ENCODE peak calls at places on chromosomes 5 and 9, in five cellular contexts. Y is GM06990, E is BE2C, J is osteocyte, S is right atrium auricular region. X is an unnamed sample.
A peak's percentile ranks its signal among the peaks of the same experiment; 100 is the strongest.

GRCh38 chr9:22722492-22722891 is 275.9 kb downstream of the DMRTA1 start:
- DNase-seq in Y (no peak), E (no peak), J (no peak), S (no peak), X (no peak)

GRCh38 chr9:130897105-130897751 is 616 bp upstream of the QRFP start:
- DNase-seq in Y (no peak), E (peak; percentile 9), J (no peak), S (no peak), X (no peak)

GRCh38 chr5:106522296-106522695 is 1148.4 kb downstream of the EFNA5 start:
- DNase-seq in Y (no peak), E (no peak), J (no peak), S (no peak), X (no peak)

GRCh38 chr9:3205421-3206095 is 320.2 kb downstream of the RFX3 start:
- DNase-seq in Y (no peak), E (no peak), J (no peak), S (no peak), X (peak; percentile 2)

GRCh38 chr9:3756071-3756470 is 230.3 kb upstream of the RFX3 start:
- DNase-seq in Y (no peak), E (no peak), J (no peak), S (no peak), X (no peak)

GRCh38 chr9:133104718-133105460 is 16.2 kb downstream of the RALGDS start:
- DNase-seq in Y (no peak), E (no peak), J (no peak), S (no peak), X (no peak)

GRCh38 chr9:437066-438015 is 222.7 kb downstream of the DOCK8 start:
- DNase-seq in Y (no peak), E (no peak), J (no peak), S (no peak), X (peak; percentile 83)

GRCh38 chr9:93965830-93966577 is 10.8 kb upstream of the BARX1 start:
- DNase-seq in Y (no peak), E (no peak), J (no peak), S (no peak), X (no peak)

GRCh38 chr9:74444389-74444788 is 52.7 kb upstream of the RORB start:
- DNase-seq in Y (no peak), E (no peak), J (no peak), S (no peak), X (peak; percentile 19)

GRCh38 chr5:176474476-176474875 is 26.3 kb downstream of the FAF2 start:
- DNase-seq in Y (no peak), E (no peak), J (no peak), S (no peak), X (peak; percentile 70)

GRCh38 chr9:133582501-133583045 is 26.6 kb downstream of the FAM163B start:
- DNase-seq in Y (no peak), E (no peak), J (no peak), S (no peak), X (no peak)

GRCh38 chr5:53008751-53009150 is 19.6 kb downstream of the ITGA2 start:
- DNase-seq in Y (peak; percentile 40), E (no peak), J (no peak), S (no peak), X (peak; percentile 46)

GRCh38 chr5:170389250-170389902 is at the start of gene KCNMB1:
- DNase-seq in Y (no peak), E (no peak), J (no peak), S (no peak), X (no peak)

GRCh38 chr5:139644646-139645494 is 3.3 kb upstream of the CXXC5 start:
- DNase-seq in Y (no peak), E (no peak), J (no peak), S (no peak), X (no peak)
- TF ChIP-seq CTCF in Y (no peak), E (no peak), J (no peak), S (no peak), X (no peak)

GRCh38 chr9:110140276-110140675 is 67.7 kb downstream of the C9orf152 start:
- DNase-seq in Y (no peak), E (no peak), J (no peak), S (no peak), X (no peak)
- TF ChIP-seq CTCF in Y (no peak), E (no peak), J (peak; percentile 21), S (no peak), X (peak; percentile 10)

DNA sequence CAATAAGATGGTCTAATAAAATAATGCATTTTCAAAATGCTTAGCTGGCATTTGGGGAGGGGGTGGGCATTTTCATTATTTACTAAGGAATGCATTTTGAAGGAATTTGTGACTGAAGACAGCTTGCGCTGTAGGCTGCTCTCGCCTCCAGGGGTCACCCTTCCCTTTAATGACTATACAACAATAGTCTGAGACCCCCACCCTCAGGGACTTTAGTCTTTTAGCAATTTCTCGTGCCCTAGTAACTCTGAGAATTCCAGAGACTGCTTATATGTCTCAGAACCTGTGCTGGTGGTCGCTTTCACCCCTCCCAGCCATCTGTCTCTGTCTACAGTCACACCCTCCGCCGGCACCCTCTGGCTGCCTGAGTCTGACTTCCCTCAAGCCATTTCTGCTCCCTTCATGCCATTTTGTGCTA is 671.5 kb downstream of the NR2F1-AS1 start:
- DNase-seq in Y (no peak), E (peak; percentile 71), J (no peak), S (no peak), X (no peak)
- TF ChIP-seq CTCF in Y (peak; percentile 63), E (peak; percentile 86), J (peak; percentile 67), S (peak; percentile 63), X (peak; percentile 56)

GRCh38 chr5:72412283-72413055 is 92.3 kb downstream of the PTCD2 start:
- DNase-seq in Y (no peak), E (no peak), J (no peak), S (no peak), X (no peak)
- TF ChIP-seq CTCF in Y (no peak), E (no peak), J (peak; percentile 53), S (no peak), X (peak; percentile 38)

GRCh38 chr5:123438244-123438643 is 15.0 kb upstream of the CEP120 start:
- DNase-seq in Y (no peak), E (no peak), J (no peak), S (no peak), X (no peak)

GRCh38 chr5:123438902-123439301 is 15.7 kb upstream of the CEP120 start:
- DNase-seq in Y (no peak), E (no peak), J (no peak), S (no peak), X (no peak)

GRCh38 chr5:123439616-123440153 is 16.5 kb upstream of the CEP120 start:
- DNase-seq in Y (no peak), E (no peak), J (no peak), S (no peak), X (no peak)

GRCh38 chr5:123441408-123441807 is 18.2 kb upstream of the CEP120 start:
- DNase-seq in Y (no peak), E (no peak), J (no peak), S (no peak), X (no peak)

DNA sequence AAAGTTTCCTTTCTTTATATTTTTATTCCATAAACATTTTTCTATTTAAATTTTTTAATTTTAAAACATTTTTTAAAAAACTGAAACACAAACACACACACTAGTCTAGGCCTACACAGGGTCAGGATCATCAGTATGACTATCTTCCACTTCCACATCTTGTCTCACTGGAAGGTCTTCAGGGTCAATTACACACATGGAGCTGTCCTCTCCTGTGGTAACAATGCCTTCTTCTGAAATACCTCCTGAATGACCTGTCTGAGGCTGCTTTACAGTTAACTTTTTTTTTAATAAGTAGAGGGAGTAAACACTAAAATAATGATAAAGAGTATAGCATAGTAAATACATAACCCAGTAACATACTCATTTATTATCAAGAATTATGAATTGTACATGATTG is 17.3 kb upstream of the CEP120 start:
- DNase-seq in Y (no peak), E (no peak), J (no peak), S (no peak), X (no peak)
- TF ChIP-seq CTCF in Y (no peak), E (no peak), J (no peak), S (no peak), X (no peak)

GRCh38 chr9:113798062-113799030 is 77.8 kb upstream of the ZNF618 start:
- DNase-seq in Y (no peak), E (no peak), J (no peak), S (no peak), X (peak; percentile 25)

GRCh38 chr9:113793558-113793957 is 82.6 kb upstream of the ZNF618 start:
- DNase-seq in Y (no peak), E (no peak), J (no peak), S (no peak), X (no peak)

GRCh38 chr9:113794721-113795120 is 81.4 kb upstream of the ZNF618 start:
- DNase-seq in Y (no peak), E (no peak), J (no peak), S (no peak), X (no peak)

GRCh38 chr9:113795811-113796392 is 80.2 kb upstream of the ZNF618 start:
- DNase-seq in Y (no peak), E (no peak), J (no peak), S (no peak), X (no peak)

GRCh38 chr9:113796651-113797426 is 79.3 kb upstream of the ZNF618 start:
- DNase-seq in Y (no peak), E (no peak), J (peak; percentile 63), S (no peak), X (no peak)
- TF ChIP-seq CTCF in Y (no peak), E (no peak), J (no peak), S (no peak), X (no peak)

GRCh38 chr5:179212870-179213269 is 132.4 kb downstream of the ADAMTS2 start:
- DNase-seq in Y (no peak), E (no peak), J (no peak), S (no peak), X (no peak)
- TF ChIP-seq CTCF in Y (peak; percentile 33), E (no peak), J (no peak), S (no peak), X (peak; percentile 58)

DNA sequence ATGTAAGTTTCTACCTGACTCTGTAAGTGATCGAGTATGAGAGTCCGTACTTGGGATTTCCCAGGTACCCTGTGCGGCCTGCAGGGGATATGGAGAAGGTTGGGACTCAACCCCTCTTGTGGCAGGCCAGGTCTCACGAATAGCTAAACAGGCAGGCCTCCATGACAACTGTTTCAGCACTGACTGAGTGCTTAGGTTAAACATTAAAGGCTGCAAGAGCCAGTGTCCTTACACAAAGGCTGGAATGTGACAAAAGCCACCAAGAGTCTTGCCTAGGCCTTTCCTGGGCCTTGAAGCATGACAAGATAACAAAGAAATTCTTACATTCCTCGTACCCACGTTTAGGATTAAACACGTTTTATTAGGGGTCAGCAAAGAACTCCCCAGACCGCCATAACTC is 58.6 kb downstream of the THBS4 start:
- DNase-seq in Y (no peak), E (no peak), J (no peak), S (no peak), X (no peak)
- TF ChIP-seq CTCF in Y (no peak), E (peak; percentile 11), J (no peak), S (no peak), X (no peak)